ENCODE peak calls at places on chromosomes 3 and 15, in seven cellular contexts. C is mesothelial cell of epicardium; Z is tibial artery; O is EL; D is A549; M is stimulated activated naive CD4-positive, alpha-beta T cell; P is hypothalamus. R is an unnamed sample.

GRCh38 chr15:55915876-55916567 is 77.4 kb downstream of the NEDD4 start:
- DNase-seq in C (no peak), Z (no peak), O (peak; percentile 60), D (no peak), M (no peak), P (no peak), R (no peak)

GRCh38 chr3:134028486-134029255 is 1.1 kb downstream of the SLCO2A1 start:
- DNase-seq in C (peak; percentile 45), Z (no peak), O (no peak), D (no peak), M (no peak), P (no peak), R (no peak)

GRCh38 chr3:107985496-107985895 is 105.3 kb downstream of the CD47 start:
- DNase-seq in C (no peak), Z (no peak), O (peak; percentile 29), D (no peak), M (no peak), P (no peak), R (no peak)

GRCh38 chr15:71951134-71951533 is 140.8 kb downstream of the NR2E3 start:
- DNase-seq in C (no peak), Z (no peak), O (no peak), D (no peak), M (no peak), P (no peak), R (no peak)

GRCh38 chr15:69044899-69045298 is 30.4 kb downstream of the NOX5 start:
- DNase-seq in C (no peak), Z (no peak), O (peak; percentile 95), D (peak; percentile 74), M (no peak), P (no peak), R (no peak)

GRCh38 chr15:34616613-34617012 is 33.2 kb upstream of the GOLGA8B start:
- DNase-seq in C (no peak), Z (no peak), O (peak; percentile 39), D (peak; percentile 58), M (no peak), P (no peak), R (no peak)

GRCh38 chr3:152126260-152126659 is 142.5 kb upstream of the MBNL1 start:
- DNase-seq in C (no peak), Z (no peak), O (peak; percentile 12), D (no peak), M (no peak), P (no peak), R (no peak)

GRCh38 chr3:100348727-100349126 is 14.2 kb downstream of the NIT2 start:
- DNase-seq in C (no peak), Z (no peak), O (no peak), D (no peak), M (no peak), P (no peak), R (no peak)

GRCh38 chr3:134485620-134486576 is at the start of the genes ANAPC13 and CEP63:
- DNase-seq in C (peak; percentile 91), Z (peak; percentile 95), O (peak; percentile 99), D (peak; percentile 98), M (peak; percentile 96), P (peak; percentile 91), R (peak; percentile 96)

GRCh38 chr3:48919215-48920138 is 835 bp downstream of the ARIH2 start:
- DNase-seq in C (no peak), Z (no peak), O (peak; percentile 67), D (peak; percentile 56), M (peak; percentile 52), P (no peak), R (no peak)

GRCh38 chr3:42839616-42840015 is 30.4 kb downstream of the ACKR2 start:
- DNase-seq in C (no peak), Z (no peak), O (peak; percentile 63), D (peak; percentile 70), M (peak; percentile 17), P (no peak), R (peak; percentile 14)

GRCh38 chr3:32374788-32375595 is 16.7 kb upstream of the CMTM7 start:
- DNase-seq in C (peak; percentile 48), Z (no peak), O (peak; percentile 77), D (peak; percentile 71), M (peak; percentile 61), P (no peak), R (no peak)

GRCh38 chr3:58660998-58661397 is 5.6 kb downstream of the FAM3D start:
- DNase-seq in C (no peak), Z (no peak), O (no peak), D (no peak), M (no peak), P (no peak), R (no peak)

GRCh38 chr3:119825820-119826219 is 43.9 kb downstream of the NR1I2 start:
- DNase-seq in C (no peak), Z (no peak), O (no peak), D (no peak), M (no peak), P (no peak), R (no peak)

GRCh38 chr15:81032818-81033217 is 32.1 kb downstream of the TLNRD1 start:
- DNase-seq in C (no peak), Z (no peak), O (no peak), D (no peak), M (no peak), P (no peak), R (no peak)

GRCh38 chr15:36742696-36743095 is 163.3 kb downstream of the CDIN1 start:
- DNase-seq in C (no peak), Z (no peak), O (peak; percentile 15), D (no peak), M (no peak), P (no peak), R (no peak)

GRCh38 chr15:101171954-101172353 is 79.9 kb downstream of the CHSY1 start:
- DNase-seq in C (no peak), Z (no peak), O (no peak), D (no peak), M (no peak), P (no peak), R (no peak)

GRCh38 chr15:81296218-81296617 is 27.7 kb downstream of the STARD5 start:
- DNase-seq in C (no peak), Z (peak; percentile 11), O (no peak), D (no peak), M (no peak), P (no peak), R (no peak)

GRCh38 chr15:67003586-67003985 is 61.8 kb upstream of the SMAD3 start:
- DNase-seq in C (no peak), Z (no peak), O (peak; percentile 60), D (peak; percentile 39), M (no peak), P (no peak), R (no peak)

GRCh38 chr3:29319798-29320197 is 38.9 kb downstream of the RBMS3 start:
- DNase-seq in C (no peak), Z (no peak), O (no peak), D (no peak), M (no peak), P (no peak), R (no peak)

GRCh38 chr3:22176911-22177310 is 425.9 kb upstream of the ZNF385D start:
- DNase-seq in C (no peak), Z (no peak), O (no peak), D (no peak), M (no peak), P (no peak), R (no peak)